ENCODE peak calls at places on chromosomes 12 and 14, in nine cellular contexts. One of them, this sample, is unnamed.

GRCh38 chr14:50830932-50831703 is at the start of gene NIN:
- DNase-seq in ELF-1: peak
- DNase-seq in adrenal gland: peak
- DNase-seq in GDM1: peak
- DNase-seq in NCI-H1105: peak
- DNase-seq in psoas muscle: peak
- DNase-seq in stomach: peak
- DNase-seq in HT-29: peak
- DNase-seq in RPMI8226: peak
- DNase-seq in this sample: peak

GRCh38 chr12:125856899-125857298 is 791.7 kb downstream of the AACS start:
- DNase-seq in psoas muscle: no peak
- DNase-seq in adrenal gland: no peak
- DNase-seq in NCI-H1105: no peak
- DNase-seq in stomach: no peak
- DNase-seq in GDM1: no peak
- DNase-seq in ELF-1: no peak
- DNase-seq in HT-29: no peak
- DNase-seq in RPMI8226: no peak
- DNase-seq in this sample: no peak

GRCh38 chr12:112574896-112575558 is 156.3 kb downstream of the PTPN11 start:
- DNase-seq in ELF-1: no peak
- DNase-seq in HT-29: no peak
- DNase-seq in psoas muscle: no peak
- DNase-seq in NCI-H1105: no peak
- DNase-seq in stomach: no peak
- DNase-seq in adrenal gland: no peak
- DNase-seq in GDM1: no peak
- DNase-seq in RPMI8226: no peak
- DNase-seq in this sample: no peak

GRCh38 chr14:86798330-86798729 is 1194.7 kb downstream of the GALC start:
- DNase-seq in stomach: no peak
- DNase-seq in psoas muscle: no peak
- DNase-seq in RPMI8226: no peak
- DNase-seq in GDM1: no peak
- DNase-seq in adrenal gland: no peak
- DNase-seq in NCI-H1105: no peak
- DNase-seq in HT-29: no peak
- DNase-seq in ELF-1: no peak
- DNase-seq in this sample: no peak

GRCh38 chr12:105431537-105431936 is 101.0 kb downstream of the C12orf75 start:
- DNase-seq in psoas muscle: no peak
- DNase-seq in adrenal gland: no peak
- DNase-seq in GDM1: no peak
- DNase-seq in ELF-1: no peak
- DNase-seq in RPMI8226: no peak
- DNase-seq in HT-29: no peak
- DNase-seq in NCI-H1105: no peak
- DNase-seq in stomach: no peak
- DNase-seq in this sample: peak

GRCh38 chr14:76495983-76496382 is 120.0 kb downstream of the ESRRB start:
- DNase-seq in ELF-1: no peak
- DNase-seq in stomach: no peak
- DNase-seq in NCI-H1105: no peak
- DNase-seq in HT-29: no peak
- DNase-seq in GDM1: no peak
- DNase-seq in RPMI8226: no peak
- DNase-seq in adrenal gland: no peak
- DNase-seq in psoas muscle: no peak
- DNase-seq in this sample: no peak

GRCh38 chr14:73662439-73663056 is 17.8 kb downstream of the DNAL1 start:
- DNase-seq in HT-29: peak
- DNase-seq in GDM1: no peak
- DNase-seq in adrenal gland: peak
- DNase-seq in NCI-H1105: no peak
- DNase-seq in RPMI8226: no peak
- DNase-seq in stomach: no peak
- DNase-seq in psoas muscle: peak
- DNase-seq in ELF-1: peak
- DNase-seq in this sample: no peak

GRCh38 chr14:74179775-74180354 is 59.4 kb upstream of the VSX2 start:
- DNase-seq in stomach: no peak
- DNase-seq in NCI-H1105: no peak
- DNase-seq in HT-29: no peak
- DNase-seq in ELF-1: no peak
- DNase-seq in GDM1: no peak
- DNase-seq in RPMI8226: no peak
- DNase-seq in adrenal gland: no peak
- DNase-seq in psoas muscle: no peak
- DNase-seq in this sample: peak

GRCh38 chr14:99749142-99749541 is 44.1 kb upstream of the EML1 start:
- DNase-seq in GDM1: no peak
- DNase-seq in NCI-H1105: no peak
- DNase-seq in stomach: no peak
- DNase-seq in adrenal gland: no peak
- DNase-seq in ELF-1: no peak
- DNase-seq in psoas muscle: no peak
- DNase-seq in HT-29: no peak
- DNase-seq in RPMI8226: peak
- DNase-seq in this sample: no peak

GRCh38 chr14:101449114-101449513 is 112.2 kb upstream of the DIO3 start:
- DNase-seq in HT-29: no peak
- DNase-seq in GDM1: no peak
- DNase-seq in psoas muscle: no peak
- DNase-seq in ELF-1: no peak
- DNase-seq in adrenal gland: no peak
- DNase-seq in RPMI8226: peak
- DNase-seq in stomach: no peak
- DNase-seq in NCI-H1105: no peak
- DNase-seq in this sample: no peak

GRCh38 chr12:30286345-30286926 is 409.2 kb downstream of the IPO8 start:
- DNase-seq in RPMI8226: peak
- DNase-seq in GDM1: no peak
- DNase-seq in psoas muscle: no peak
- DNase-seq in stomach: no peak
- DNase-seq in ELF-1: no peak
- DNase-seq in NCI-H1105: peak
- DNase-seq in adrenal gland: peak
- DNase-seq in HT-29: peak
- DNase-seq in this sample: peak

GRCh38 chr14:19920021-19920657 is at the start of gene OR4K5:
- DNase-seq in adrenal gland: no peak
- DNase-seq in GDM1: no peak
- DNase-seq in psoas muscle: no peak
- DNase-seq in NCI-H1105: no peak
- DNase-seq in stomach: no peak
- DNase-seq in ELF-1: no peak
- DNase-seq in HT-29: no peak
- DNase-seq in RPMI8226: no peak
- DNase-seq in this sample: no peak

GRCh38 chr12:3644103-3644502 is 108.8 kb downstream of the CRACR2A start:
- DNase-seq in adrenal gland: no peak
- DNase-seq in NCI-H1105: peak
- DNase-seq in stomach: no peak
- DNase-seq in GDM1: no peak
- DNase-seq in psoas muscle: no peak
- DNase-seq in RPMI8226: no peak
- DNase-seq in ELF-1: no peak
- DNase-seq in HT-29: no peak
- DNase-seq in this sample: no peak

GRCh38 chr12:70178038-70178437 is 65.2 kb upstream of the CNOT2 start:
- DNase-seq in NCI-H1105: no peak
- DNase-seq in stomach: no peak
- DNase-seq in ELF-1: no peak
- DNase-seq in RPMI8226: no peak
- DNase-seq in GDM1: no peak
- DNase-seq in adrenal gland: no peak
- DNase-seq in psoas muscle: no peak
- DNase-seq in HT-29: no peak
- DNase-seq in this sample: no peak

GRCh38 chr12:98912401-98912800 is 267.3 kb downstream of the APAF1 start:
- DNase-seq in RPMI8226: no peak
- DNase-seq in ELF-1: no peak
- DNase-seq in adrenal gland: no peak
- DNase-seq in stomach: no peak
- DNase-seq in psoas muscle: no peak
- DNase-seq in NCI-H1105: no peak
- DNase-seq in GDM1: no peak
- DNase-seq in HT-29: no peak
- DNase-seq in this sample: no peak

GRCh38 chr12:94589591-94590001 is 60.8 kb downstream of the TMCC3 start:
- DNase-seq in GDM1: no peak
- DNase-seq in ELF-1: peak
- DNase-seq in HT-29: no peak
- DNase-seq in RPMI8226: no peak
- DNase-seq in adrenal gland: no peak
- DNase-seq in NCI-H1105: no peak
- DNase-seq in stomach: no peak
- DNase-seq in psoas muscle: no peak
- DNase-seq in this sample: no peak

GRCh38 chr14:21988413-21988812 is 314.8 kb upstream of the OR4E1 start:
- DNase-seq in adrenal gland: no peak
- DNase-seq in ELF-1: no peak
- DNase-seq in psoas muscle: no peak
- DNase-seq in HT-29: no peak
- DNase-seq in GDM1: no peak
- DNase-seq in RPMI8226: no peak
- DNase-seq in stomach: no peak
- DNase-seq in NCI-H1105: no peak
- DNase-seq in this sample: no peak

GRCh38 chr12:65822732-65823480 is 1.4 kb upstream of the HMGA2 start:
- DNase-seq in stomach: peak
- DNase-seq in adrenal gland: no peak
- DNase-seq in ELF-1: peak
- DNase-seq in GDM1: no peak
- DNase-seq in HT-29: peak
- DNase-seq in RPMI8226: no peak
- DNase-seq in NCI-H1105: no peak
- DNase-seq in psoas muscle: no peak
- DNase-seq in this sample: no peak

GRCh38 chr14:90453401-90453951 is 56.6 kb downstream of the CALM1 start:
- DNase-seq in NCI-H1105: no peak
- DNase-seq in psoas muscle: no peak
- DNase-seq in stomach: peak
- DNase-seq in GDM1: no peak
- DNase-seq in HT-29: no peak
- DNase-seq in RPMI8226: no peak
- DNase-seq in adrenal gland: peak
- DNase-seq in ELF-1: no peak
- DNase-seq in this sample: no peak

GRCh38 chr14:98189521-98189920 is 1082.5 kb downstream of the BCL11B start:
- DNase-seq in ELF-1: no peak
- DNase-seq in adrenal gland: no peak
- DNase-seq in NCI-H1105: no peak
- DNase-seq in GDM1: no peak
- DNase-seq in RPMI8226: no peak
- DNase-seq in HT-29: no peak
- DNase-seq in psoas muscle: no peak
- DNase-seq in stomach: no peak
- DNase-seq in this sample: no peak

GRCh38 chr14:66568220-66568619 is 60.3 kb downstream of the GPHN start:
- DNase-seq in adrenal gland: no peak
- DNase-seq in ELF-1: no peak
- DNase-seq in HT-29: no peak
- DNase-seq in psoas muscle: no peak
- DNase-seq in stomach: no peak
- DNase-seq in NCI-H1105: no peak
- DNase-seq in GDM1: no peak
- DNase-seq in RPMI8226: no peak
- DNase-seq in this sample: no peak

GRCh38 chr12:93378373-93379310 is 917 bp downstream of the NUDT4 start:
- DNase-seq in RPMI8226: peak
- DNase-seq in psoas muscle: peak
- DNase-seq in ELF-1: peak
- DNase-seq in stomach: peak
- DNase-seq in NCI-H1105: peak
- DNase-seq in adrenal gland: peak
- DNase-seq in GDM1: peak
- DNase-seq in HT-29: peak
- DNase-seq in this sample: no peak

GRCh38 chr14:61502459-61503093 is 181.2 kb downstream of the PRKCH start:
- DNase-seq in ELF-1: no peak
- DNase-seq in adrenal gland: no peak
- DNase-seq in GDM1: no peak
- DNase-seq in RPMI8226: no peak
- DNase-seq in stomach: no peak
- DNase-seq in NCI-H1105: no peak
- DNase-seq in HT-29: no peak
- DNase-seq in psoas muscle: no peak
- DNase-seq in this sample: no peak

GRCh38 chr12:79524507-79525148 is 166.1 kb downstream of the PAWR start:
- DNase-seq in GDM1: no peak
- DNase-seq in HT-29: no peak
- DNase-seq in psoas muscle: no peak
- DNase-seq in NCI-H1105: no peak
- DNase-seq in adrenal gland: no peak
- DNase-seq in stomach: no peak
- DNase-seq in RPMI8226: no peak
- DNase-seq in ELF-1: no peak
- DNase-seq in this sample: no peak

GRCh38 chr14:103056322-103057027 is 874 bp downstream of the CDC42BPB start:
- DNase-seq in RPMI8226: no peak
- DNase-seq in psoas muscle: peak
- DNase-seq in adrenal gland: peak
- DNase-seq in stomach: peak
- DNase-seq in GDM1: no peak
- DNase-seq in NCI-H1105: peak
- DNase-seq in ELF-1: no peak
- DNase-seq in HT-29: peak
- DNase-seq in this sample: peak

GRCh38 chr12:92503029-92503931 is 199.5 kb upstream of the PLEKHG7 start:
- DNase-seq in stomach: no peak
- DNase-seq in RPMI8226: no peak
- DNase-seq in NCI-H1105: no peak
- DNase-seq in adrenal gland: peak
- DNase-seq in psoas muscle: no peak
- DNase-seq in GDM1: no peak
- DNase-seq in HT-29: no peak
- DNase-seq in ELF-1: no peak
- DNase-seq in this sample: no peak

GRCh38 chr12:51219345-51219744 is 1.5 kb upstream of the POU6F1 start:
- DNase-seq in NCI-H1105: no peak
- DNase-seq in HT-29: no peak
- DNase-seq in ELF-1: no peak
- DNase-seq in adrenal gland: no peak
- DNase-seq in GDM1: no peak
- DNase-seq in psoas muscle: no peak
- DNase-seq in RPMI8226: no peak
- DNase-seq in stomach: no peak
- DNase-seq in this sample: no peak

GRCh38 chr14:56055521-56055920 is 62.7 kb upstream of the PELI2 start:
- DNase-seq in psoas muscle: no peak
- DNase-seq in ELF-1: no peak
- DNase-seq in stomach: no peak
- DNase-seq in NCI-H1105: no peak
- DNase-seq in adrenal gland: no peak
- DNase-seq in HT-29: no peak
- DNase-seq in RPMI8226: no peak
- DNase-seq in GDM1: no peak
- DNase-seq in this sample: no peak

GRCh38 chr12:128259556-128260070 is 7.4 kb upstream of the TMEM132C start:
- DNase-seq in stomach: no peak
- DNase-seq in psoas muscle: no peak
- DNase-seq in adrenal gland: peak
- DNase-seq in RPMI8226: peak
- DNase-seq in HT-29: peak
- DNase-seq in GDM1: no peak
- DNase-seq in ELF-1: peak
- DNase-seq in NCI-H1105: peak
- DNase-seq in this sample: peak

GRCh38 chr12:72271741-72272661 is at the start of gene TRHDE:
- DNase-seq in RPMI8226: no peak
- DNase-seq in psoas muscle: peak
- DNase-seq in HT-29: no peak
- DNase-seq in adrenal gland: no peak
- DNase-seq in GDM1: no peak
- DNase-seq in ELF-1: peak
- DNase-seq in NCI-H1105: peak
- DNase-seq in stomach: no peak
- DNase-seq in this sample: no peak

GRCh38 chr14:96062010-96062409 is 22.8 kb downstream of the C14orf132 start:
- DNase-seq in HT-29: no peak
- DNase-seq in psoas muscle: no peak
- DNase-seq in ELF-1: no peak
- DNase-seq in NCI-H1105: no peak
- DNase-seq in stomach: no peak
- DNase-seq in RPMI8226: no peak
- DNase-seq in GDM1: no peak
- DNase-seq in adrenal gland: no peak
- DNase-seq in this sample: no peak

This sample was measured in NCI-H2107.